ENCODE peak calls at places on chromosomes 12 and 14, in four cellular contexts. Z is ACHN; Y is iPS-NIHi11; R is activated CD4-positive, alpha-beta T cell treated with anti-CD3 and anti-CD28 coated beads, Interleukin-2, amount 10 ng/mL, durations not matched to agents 7 days and 5 days. V is an unnamed sample.

GRCh38 chr14:31275731-31276130 is 68.1 kb upstream of the HECTD1 start:
- DNase-seq in Z (peak; percentile 11), Y (no peak), R (no peak), V (no peak)

GRCh38 chr12:105798249-105798835 is 340.4 kb downstream of the NUAK1 start:
- DNase-seq in Z (no peak), Y (no peak), R (no peak), V (no peak)

GRCh38 chr14:88559852-88560251 is 3.0 kb upstream of the ZC3H14 start:
- DNase-seq in Z (peak; percentile 62), Y (no peak), R (no peak), V (no peak)

GRCh38 chr12:88562846-88563582 is 17.3 kb downstream of the KITLG start:
- DNase-seq in Z (no peak), Y (no peak), R (no peak), V (no peak)

GRCh38 chr12:131511391-131511802 is 199.5 kb upstream of the SFSWAP start:
- DNase-seq in Z (peak; percentile 54), Y (no peak), R (peak; percentile 57), V (peak; percentile 58)

GRCh38 chr12:131758016-131758739 is 47.3 kb downstream of the SFSWAP start:
- DNase-seq in Z (no peak), Y (no peak), R (no peak), V (no peak)

GRCh38 chr12:116441292-116441691 is 117.9 kb upstream of the MAP1LC3B2 start:
- DNase-seq in Z (no peak), Y (no peak), R (no peak), V (no peak)

GRCh38 chr14:63276492-63277342 is 42.0 kb downstream of the GPHB5 start:
- DNase-seq in Z (peak; percentile 32), Y (peak; percentile 68), R (peak; percentile 20), V (peak; percentile 5)

GRCh38 chr14:104757681-104758392 is 4.9 kb downstream of the SIVA1 start:
- DNase-seq in Z (no peak), Y (no peak), R (no peak), V (no peak)

GRCh38 chr12:124636138-124636968 is 68.9 kb upstream of the NCOR2 start:
- DNase-seq in Z (peak; percentile 44), Y (no peak), R (peak; percentile 48), V (peak; percentile 14)

GRCh38 chr12:50732591-50732990 is 31.3 kb upstream of the ATF1 start:
- DNase-seq in Z (no peak), Y (no peak), R (no peak), V (no peak)

GRCh38 chr12:7693793-7694192 is 1.8 kb downstream of the GDF3 start:
- DNase-seq in Z (no peak), Y (no peak), R (no peak), V (no peak)

GRCh38 chr12:45644521-45644920 is 85.0 kb upstream of the ARID2 start:
- DNase-seq in Z (no peak), Y (no peak), R (peak; percentile 12), V (no peak)

GRCh38 chr14:23695220-23695999 is 59.2 kb downstream of the DHRS2 start:
- DNase-seq in Z (no peak), Y (peak; percentile 36), R (no peak), V (no peak)

GRCh38 chr12:88716240-88716639 is 136.0 kb upstream of the KITLG start:
- DNase-seq in Z (no peak), Y (no peak), R (no peak), V (no peak)

GRCh38 chr14:73783107-73783727 is 68.4 kb upstream of the PTGR2 start:
- DNase-seq in Z (no peak), Y (no peak), R (no peak), V (no peak)

GRCh38 chr12:57169046-57169795 is 21.8 kb upstream of the LRP1-AS start:
- DNase-seq in Z (no peak), Y (no peak), R (no peak), V (no peak)

GRCh38 chr12:71438670-71439361 is 782 bp upstream of the LGR5 start:
- DNase-seq in Z (no peak), Y (peak; percentile 17), R (no peak), V (no peak)

GRCh38 chr12:114316076-114316475 is 89.9 kb downstream of the TBX5 start:
- DNase-seq in Z (peak; percentile 66), Y (no peak), R (no peak), V (no peak)